ENCODE peak calls at places on chromosome 17, in eight cellular contexts. Y is cerebellum; G is CD8-positive, alpha-beta memory T cell; Z is lower lobe of right lung; K is AML-193; C is GM13977; F is HTR-8/SVneo; J is kidney. L is an unnamed sample.

GRCh38 chr17:78884148-78884870 is 18.7 kb downstream of the CEP295NL start:
- DNase-seq in Y (no peak), G (no peak), Z (no peak), K (no peak), C (no peak), F (no peak), J (peak), L (no peak)

GRCh38 chr17:50208611-50209061 is 7.2 kb upstream of the COL1A1 start:
- DNase-seq in Y (no peak), G (no peak), Z (no peak), K (no peak), C (no peak), F (no peak), J (peak), L (no peak)

GRCh38 chr17:72467841-72468653 is 347.2 kb downstream of the SOX9 start:
- DNase-seq in Y (peak), G (no peak), Z (no peak), K (no peak), C (no peak), F (no peak), J (peak), L (peak)

GRCh38 chr17:41307647-41308046 is 1.5 kb downstream of the KRTAP16-1 start:
- DNase-seq in Y (peak), G (no peak), Z (peak), K (no peak), C (no peak), F (no peak), J (peak), L (no peak)

GRCh38 chr17:43699438-43699756 is 37.7 kb upstream of the MEOX1 start:
- DNase-seq in Y (no peak), G (no peak), Z (no peak), K (no peak), C (no peak), F (no peak), J (no peak), L (no peak)

GRCh38 chr17:3796110-3796821 is 4.7 kb downstream of the ITGAE start:
- DNase-seq in Y (peak), G (peak), Z (no peak), K (no peak), C (peak), F (no peak), J (no peak), L (no peak)

GRCh38 chr17:561118-561517 is 153.5 kb downstream of the VPS53 start:
- DNase-seq in Y (no peak), G (no peak), Z (no peak), K (no peak), C (peak), F (no peak), J (no peak), L (no peak)

GRCh38 chr17:15516150-15516549 is 47.1 kb downstream of the TVP23C start:
- DNase-seq in Y (no peak), G (no peak), Z (no peak), K (no peak), C (no peak), F (no peak), J (no peak), L (no peak)

GRCh38 chr17:34616148-34616547 is 36.8 kb downstream of the TMEM132E start:
- DNase-seq in Y (no peak), G (no peak), Z (no peak), K (no peak), C (no peak), F (no peak), J (no peak), L (no peak)

GRCh38 chr17:28112199-28112995 is 69.9 kb downstream of the NLK start:
- DNase-seq in Y (no peak), G (no peak), Z (no peak), K (no peak), C (no peak), F (no peak), J (no peak), L (no peak)

GRCh38 chr17:32486091-32486700 is 597 bp upstream of the CDK5R1 start:
- DNase-seq in Y (peak), G (peak), Z (peak), K (peak), C (peak), F (peak), J (peak), L (peak)

GRCh38 chr17:4947010-4947410 is 1.3 kb downstream of the PFN1 start:
- DNase-seq in Y (no peak), G (no peak), Z (no peak), K (peak), C (no peak), F (no peak), J (no peak), L (no peak)

GRCh38 chr17:15398736-15399331 is 57.4 kb upstream of the TEKT3 start:
- DNase-seq in Y (no peak), G (no peak), Z (no peak), K (no peak), C (no peak), F (no peak), J (no peak), L (no peak)

L was measured in NCI-H510A treated with DMSO at 0.1 percent for 48 hours.